ENCODE peak calls at places on chromosomes 7 and 10, in six cellular contexts. I, K, Z, A, E and T are unnamed samples.

GRCh38 chr10:52319926-52320325 is 5.8 kb downstream of the DKK1 start:
- DNase-seq in K (no peak), I (no peak), A (no peak), E (no peak), Z (no peak), T (no peak)

GRCh38 chr10:126595160-126595559 is 75.3 kb downstream of the C10orf90 start:
- DNase-seq in K (no peak), A (no peak), I (peak), Z (no peak), E (no peak), T (no peak)

GRCh38 chr10:61175331-61175730 is 231.3 kb upstream of the RHOBTB1 start:
- DNase-seq in E (no peak), I (no peak), Z (peak), K (no peak), A (no peak), T (no peak)

GRCh38 chr10:57657164-57657765 is 610.4 kb downstream of the IPMK start:
- DNase-seq in A (peak), K (peak), Z (peak), I (peak), E (peak), T (peak)

GRCh38 chr7:2760098-2760889 is 72.3 kb downstream of the AMZ1 start:
- DNase-seq in E (peak), A (no peak), I (peak), Z (no peak), K (peak), T (peak)

GRCh38 chr10:30417301-30417700 is 16.7 kb upstream of the MAP3K8 start:
- DNase-seq in E (no peak), K (no peak), I (no peak), Z (no peak), A (no peak), T (no peak)

GRCh38 chr7:106344861-106345260 is 60.1 kb upstream of the NAMPT start:
- DNase-seq in K (no peak), Z (no peak), E (no peak), A (no peak), I (no peak), T (no peak)

GRCh38 chr7:102061981-102062390 is 224.7 kb upstream of the SH2B2 start:
- DNase-seq in I (no peak), Z (no peak), E (peak), K (no peak), A (peak), T (no peak)

GRCh38 chr7:41027428-41028115 is 675.3 kb downstream of the INHBA start:
- DNase-seq in E (peak), Z (peak), I (no peak), A (no peak), K (no peak), T (no peak)

GRCh38 chr7:55488804-55489340 is 83.4 kb downstream of the VOPP1 start:
- DNase-seq in A (no peak), Z (no peak), K (no peak), I (no peak), E (no peak), T (no peak)

GRCh38 chr10:89327803-89328441 is at the start of gene IFIT3:
- DNase-seq in K (no peak), E (no peak), I (peak), A (no peak), Z (peak), T (peak)

GRCh38 chr10:8037941-8038894 is 16.3 kb upstream of the GATA3 start:
- DNase-seq in K (no peak), Z (no peak), E (no peak), I (no peak), A (no peak), T (no peak)

GRCh38 chr7:66617295-66617694 is 11.4 kb upstream of the KCTD7 start:
- DNase-seq in Z (no peak), K (no peak), E (peak), I (no peak), A (no peak), T (no peak)

GRCh38 chr7:102463841-102464576 is 654 bp downstream of the ALKBH4 start:
- DNase-seq in A (peak), I (no peak), E (no peak), Z (no peak), K (no peak), T (no peak)

GRCh38 chr10:64773357-64773756 is 1252.2 kb downstream of the REEP3 start:
- DNase-seq in K (no peak), Z (no peak), A (no peak), E (no peak), I (no peak), T (no peak)

GRCh38 chr7:47702096-47702495 is 120.2 kb upstream of the TNS3 start:
- DNase-seq in I (no peak), Z (no peak), K (no peak), E (no peak), A (no peak), T (no peak)

GRCh38 chr7:154795437-154795836 is 207.5 kb downstream of the PAXIP1 start:
- DNase-seq in Z (no peak), K (peak), E (no peak), A (no peak), I (no peak), T (no peak)

GRCh38 chr10:130982802-130983201 is 328.7 kb downstream of the TCERG1L start:
- DNase-seq in K (no peak), I (no peak), A (no peak), E (peak), Z (no peak), T (no peak)

GRCh38 chr10:102814873-102815661 is 22.1 kb downstream of the CYP17A1 start:
- DNase-seq in K (no peak), I (no peak), A (no peak), Z (no peak), E (peak), T (peak)

GRCh38 chr7:43465581-43466554 is 117.0 kb upstream of the STK17A start:
- DNase-seq in E (no peak), Z (no peak), A (no peak), K (no peak), I (no peak), T (no peak)

GRCh38 chr10:44982114-44982460 is 3.5 kb upstream of the DEPP1 start:
- DNase-seq in K (no peak), Z (no peak), A (no peak), I (no peak), E (no peak), T (no peak)

GRCh38 chr7:38070718-38071117 is 107.3 kb upstream of the STARD3NL start:
- DNase-seq in I (peak), E (no peak), K (no peak), Z (peak), A (no peak), T (no peak)

GRCh38 chr10:33993917-33994316 is 659.5 kb upstream of the NRP1 start:
- DNase-seq in Z (no peak), K (no peak), A (no peak), E (no peak), I (no peak), T (no peak)

GRCh38 chr10:42868530-42868929 is 85.9 kb downstream of the BMS1 start:
- DNase-seq in Z (no peak), I (no peak), K (no peak), A (no peak), E (no peak), T (no peak)

GRCh38 chr7:45236666-45237065 is 79.1 kb downstream of the RAMP3 start:
- DNase-seq in A (no peak), E (no peak), K (no peak), I (no peak), Z (no peak), T (no peak)

GRCh38 chr10:124709862-124710261 is 34.3 kb downstream of the FAM53B start:
- DNase-seq in I (no peak), K (no peak), E (no peak), Z (no peak), A (no peak), T (no peak)

GRCh38 chr7:71238541-71238940 is 106.6 kb downstream of the GALNT17 start:
- DNase-seq in A (no peak), Z (no peak), K (no peak), E (no peak), I (no peak), T (no peak)

GRCh38 chr10:72248477-72249151 is 25.1 kb upstream of the DDIT4 start:
- DNase-seq in I (peak), K (no peak), A (peak), Z (no peak), E (no peak), T (no peak)

GRCh38 chr7:14303536-14303935 is 314.1 kb upstream of the ETV1 start:
- DNase-seq in A (no peak), I (no peak), E (no peak), K (no peak), Z (no peak), T (peak)

GRCh38 chr7:113199841-113200240 is 81.5 kb upstream of the SMIM30 start:
- DNase-seq in I (no peak), Z (peak), K (no peak), A (no peak), E (no peak), T (no peak)

GRCh38 chr7:57305192-57305748 is 144.7 kb upstream of the ZNF716 start:
- DNase-seq in E (no peak), Z (no peak), K (no peak), A (no peak), I (peak), T (peak)